ENCODE peak calls at places on chromosomes 6 and 20, in five cellular contexts. M, K, H, T and O are unnamed samples.

GRCh38 chr20:2693286-2693995 is 861 bp downstream of the EBF4 start:
- DNase-seq in H (peak; percentile 5), M (peak; percentile 50), T (peak; percentile 30), K (peak; percentile 67), O (no peak)

GRCh38 chr6:2931055-2931454 is 27.9 kb upstream of the SERPINB9 start:
- DNase-seq in M (no peak), H (no peak), K (no peak), T (no peak), O (no peak)

GRCh38 chr6:105804436-105804835 is 281.7 kb upstream of the PRDM1 start:
- DNase-seq in M (no peak), H (peak; percentile 15), T (peak; percentile 55), K (no peak), O (no peak)

GRCh38 chr6:131250121-131250520 is 114.9 kb downstream of the AKAP7 start:
- DNase-seq in K (peak; percentile 54), H (no peak), T (peak; percentile 46), M (peak; percentile 63), O (peak; percentile 36)

GRCh38 chr20:19726126-19726525 is 31.9 kb upstream of the RIN2 start:
- DNase-seq in H (no peak), M (no peak), T (no peak), K (no peak), O (no peak)

GRCh38 chr20:43963872-43964791 is 49.5 kb downstream of the TOX2 start:
- DNase-seq in K (no peak), M (no peak), T (peak; percentile 88), H (no peak), O (no peak)

GRCh38 chr20:15476781-15477180 is 1096.5 kb downstream of the KIF16B start:
- DNase-seq in T (no peak), H (no peak), M (no peak), K (no peak), O (no peak)

GRCh38 chr6:106381871-106382270 is 21.4 kb downstream of the CRYBG1 start:
- DNase-seq in H (no peak), T (no peak), K (no peak), M (no peak), O (no peak)

GRCh38 chr6:108874470-108875160 is 26.4 kb downstream of the ARMC2 start:
- DNase-seq in T (peak; percentile 53), M (no peak), H (no peak), K (no peak), O (no peak)

GRCh38 chr6:170125447-170126300 is 165.2 kb downstream of the DLL1 start:
- DNase-seq in H (no peak), T (no peak), K (peak; percentile 23), M (peak; percentile 25), O (no peak)

GRCh38 chr20:25510721-25511120 is 74.6 kb downstream of the NINL start:
- DNase-seq in H (no peak), M (no peak), T (no peak), K (no peak), O (no peak)

GRCh38 chr6:11869656-11870340 is 91.2 kb upstream of the ADTRP start:
- DNase-seq in M (no peak), T (no peak), H (no peak), K (no peak), O (no peak)

GRCh38 chr6:3022765-3023662 is 23.3 kb downstream of the NQO2 start:
- DNase-seq in T (no peak), H (no peak), M (peak; percentile 48), K (no peak), O (no peak)

GRCh38 chr20:11035211-11035610 is 361.4 kb upstream of the JAG1 start:
- DNase-seq in H (no peak), T (no peak), M (no peak), K (no peak), O (no peak)

GRCh38 chr6:54899986-54900385 is 53.4 kb downstream of the FAM83B start:
- DNase-seq in K (no peak), T (no peak), H (no peak), M (no peak), O (no peak)

GRCh38 chr6:27078734-27079357 is 168.7 kb upstream of the PRSS16 start:
- DNase-seq in T (peak; percentile 73), M (peak; percentile 82), H (peak; percentile 42), K (peak; percentile 83), O (peak; percentile 57)

GRCh38 chr20:46285740-46286139 is 22.6 kb downstream of the CDH22 start:
- DNase-seq in T (no peak), K (no peak), M (no peak), H (no peak), O (no peak)

GRCh38 chr6:156033598-156033997 is 578.0 kb upstream of the NOX3 start:
- DNase-seq in T (no peak), K (no peak), H (no peak), M (no peak), O (no peak)

GRCh38 chr20:57291003-57291402 is 24.6 kb upstream of the BMP7 start:
- DNase-seq in T (no peak), K (peak; percentile 71), M (peak; percentile 69), H (no peak), O (no peak)

GRCh38 chr20:57290178-57290484 is 23.7 kb upstream of the BMP7 start:
- DNase-seq in T (no peak), H (no peak), K (no peak), M (no peak), O (no peak)

GRCh38 chr20:57287901-57288300 is 21.5 kb upstream of the BMP7 start:
- DNase-seq in H (no peak), M (no peak), T (no peak), K (no peak), O (no peak)

GRCh38 chr20:57288676-57289075 is 22.2 kb upstream of the BMP7 start:
- DNase-seq in H (no peak), K (no peak), T (no peak), M (no peak), O (no peak)

GRCh38 chr20:57289401-57290177 is 23.1 kb upstream of the BMP7 start:
- DNase-seq in H (no peak), M (no peak), T (no peak), K (no peak), O (no peak)
- H2BK12ac ChIP-seq in H (no peak overlapping the region), M (no peak overlapping the region), T (no peak overlapping the region), K (no peak overlapping the region), O (no peak overlapping the region)

DNA sequence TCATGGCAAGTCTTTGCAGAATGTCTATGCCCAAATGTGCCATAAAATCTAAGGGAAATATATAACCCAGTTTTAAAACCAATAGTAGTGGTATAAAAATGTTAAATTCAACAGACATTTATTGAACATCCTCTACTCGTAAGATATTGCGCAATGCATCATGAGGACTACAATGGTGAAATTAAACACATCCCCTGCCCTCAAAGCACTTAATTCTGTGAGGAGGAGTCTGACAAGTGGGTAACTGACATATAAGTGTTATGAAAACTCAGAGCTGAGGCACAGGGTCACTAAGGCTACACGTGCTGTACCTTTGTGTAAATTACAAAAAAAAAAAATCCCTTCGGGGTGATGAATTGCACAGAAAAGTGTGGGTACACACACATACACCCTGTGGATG is 6.2 kb downstream of the PKHD1 start:
- DNase-seq in T (no peak), M (no peak), H (no peak), K (no peak), O (no peak)
- H2BK12ac ChIP-seq in T (no peak overlapping the region), M (no peak overlapping the region), H (no peak overlapping the region), K (no peak overlapping the region), O (no peak overlapping the region)

GRCh38 chr6:137372532-137372931 is 121.7 kb downstream of the OLIG3 start:
- DNase-seq in M (no peak), K (no peak), T (no peak), H (no peak), O (no peak)
- H2BK12ac ChIP-seq in M (no peak overlapping the region), K (no peak overlapping the region), T (no peak overlapping the region), H (no peak overlapping the region), O (no peak overlapping the region)

GRCh38 chr6:118400098-118400497 is 148.0 kb upstream of the PLN start:
- DNase-seq in T (no peak), H (no peak), M (no peak), K (no peak), O (no peak)
- H2BK12ac ChIP-seq in T (no peak overlapping the region), H (no peak overlapping the region), M (no peak overlapping the region), K (no peak overlapping the region), O (no peak overlapping the region)